ENCODE peak calls at places on chromosomes 2 and 18, in six cellular contexts. One of them, this sample, is unnamed.

GRCh38 chr2:233435436-233436190 is 81.3 kb downstream of the DGKD start:
- DNase-seq in HL-60: no peak
- DNase-seq in GM12865: no peak
- DNase-seq in HuH-7.5: no peak
- DNase-seq in NCI-H524 treated with DMSO at 0.1 percent for 48 hours: no peak
- DNase-seq in anterior cingulate cortex: no peak
- DNase-seq in this sample: no peak

GRCh38 chr2:56483081-56483480 is 299.3 kb downstream of the CCDC85A start:
- DNase-seq in HL-60: no peak
- DNase-seq in GM12865: no peak
- DNase-seq in HuH-7.5: no peak
- DNase-seq in NCI-H524 treated with DMSO at 0.1 percent for 48 hours: no peak
- DNase-seq in anterior cingulate cortex: no peak
- DNase-seq in this sample: no peak

GRCh38 chr2:204072443-204073324 is 136.1 kb downstream of the ICOS start:
- DNase-seq in HL-60: peak
- DNase-seq in GM12865: peak
- DNase-seq in HuH-7.5: peak
- DNase-seq in NCI-H524 treated with DMSO at 0.1 percent for 48 hours: no peak
- DNase-seq in anterior cingulate cortex: no peak
- DNase-seq in this sample: peak

GRCh38 chr2:30656079-30656478 is 151.2 kb downstream of the CAPN13 start:
- DNase-seq in HL-60: no peak
- DNase-seq in GM12865: no peak
- DNase-seq in HuH-7.5: no peak
- DNase-seq in NCI-H524 treated with DMSO at 0.1 percent for 48 hours: no peak
- DNase-seq in anterior cingulate cortex: no peak
- DNase-seq in this sample: no peak

GRCh38 chr2:98551316-98551715 is 57.0 kb downstream of the COA5 start:
- DNase-seq in HL-60: peak
- DNase-seq in GM12865: peak
- DNase-seq in HuH-7.5: no peak
- DNase-seq in NCI-H524 treated with DMSO at 0.1 percent for 48 hours: no peak
- DNase-seq in anterior cingulate cortex: no peak
- DNase-seq in this sample: no peak

GRCh38 chr18:32093106-32093511 is 1.4 kb downstream of the RNF138 start:
- DNase-seq in HL-60: peak
- DNase-seq in GM12865: peak
- DNase-seq in HuH-7.5: peak
- DNase-seq in NCI-H524 treated with DMSO at 0.1 percent for 48 hours: no peak
- DNase-seq in anterior cingulate cortex: no peak
- DNase-seq in this sample: peak

GRCh38 chr2:75822336-75822735 is 111.6 kb upstream of the GCFC2 start:
- DNase-seq in HL-60: no peak
- DNase-seq in GM12865: no peak
- DNase-seq in HuH-7.5: no peak
- DNase-seq in NCI-H524 treated with DMSO at 0.1 percent for 48 hours: no peak
- DNase-seq in anterior cingulate cortex: no peak
- DNase-seq in this sample: no peak

GRCh38 chr2:112773510-112773909 is 9.1 kb upstream of the CKAP2L start:
- DNase-seq in HL-60: no peak
- DNase-seq in GM12865: no peak
- DNase-seq in HuH-7.5: no peak
- DNase-seq in NCI-H524 treated with DMSO at 0.1 percent for 48 hours: no peak
- DNase-seq in anterior cingulate cortex: no peak
- DNase-seq in this sample: no peak

GRCh38 chr2:111667001-111667400 is 217.0 kb downstream of the ANAPC1 start:
- DNase-seq in HL-60: no peak
- DNase-seq in GM12865: no peak
- DNase-seq in HuH-7.5: no peak
- DNase-seq in NCI-H524 treated with DMSO at 0.1 percent for 48 hours: no peak
- DNase-seq in anterior cingulate cortex: no peak
- DNase-seq in this sample: no peak

GRCh38 chr2:12099374-12099773 is 352.9 kb downstream of the LPIN1 start:
- DNase-seq in HL-60: no peak
- DNase-seq in GM12865: no peak
- DNase-seq in HuH-7.5: no peak
- DNase-seq in NCI-H524 treated with DMSO at 0.1 percent for 48 hours: no peak
- DNase-seq in anterior cingulate cortex: no peak
- DNase-seq in this sample: no peak

GRCh38 chr2:86037141-86037794 is 68.4 kb downstream of the POLR1A start:
- DNase-seq in HL-60: peak
- DNase-seq in GM12865: no peak
- DNase-seq in HuH-7.5: no peak
- DNase-seq in NCI-H524 treated with DMSO at 0.1 percent for 48 hours: no peak
- DNase-seq in anterior cingulate cortex: no peak
- DNase-seq in this sample: no peak

GRCh38 chr2:193461431-193461946 is 1266.8 kb upstream of the TMEFF2 start:
- DNase-seq in HL-60: no peak
- DNase-seq in GM12865: no peak
- DNase-seq in HuH-7.5: no peak
- DNase-seq in NCI-H524 treated with DMSO at 0.1 percent for 48 hours: no peak
- DNase-seq in anterior cingulate cortex: no peak
- DNase-seq in this sample: no peak

GRCh38 chr18:3604626-3605408 is 154.8 kb downstream of the TGIF1 start:
- DNase-seq in HL-60: peak
- DNase-seq in GM12865: peak
- DNase-seq in HuH-7.5: no peak
- DNase-seq in NCI-H524 treated with DMSO at 0.1 percent for 48 hours: no peak
- DNase-seq in anterior cingulate cortex: no peak
- DNase-seq in this sample: peak

GRCh38 chr18:62399781-62400308 is 74.7 kb downstream of the TNFRSF11A start:
- DNase-seq in HL-60: no peak
- DNase-seq in GM12865: peak
- DNase-seq in HuH-7.5: peak
- DNase-seq in NCI-H524 treated with DMSO at 0.1 percent for 48 hours: no peak
- DNase-seq in anterior cingulate cortex: no peak
- DNase-seq in this sample: peak

GRCh38 chr2:63249146-63249545 is 198.5 kb downstream of the OTX1 start:
- DNase-seq in HL-60: no peak
- DNase-seq in GM12865: no peak
- DNase-seq in HuH-7.5: no peak
- DNase-seq in NCI-H524 treated with DMSO at 0.1 percent for 48 hours: no peak
- DNase-seq in anterior cingulate cortex: no peak
- DNase-seq in this sample: no peak

This sample was measured in HAP-1.